ENCODE peak calls at places on chromosomes 3 and 15, in five cellular contexts. V, L, F, O and C are unnamed samples.

GRCh38 chr15:74200871-74201419 is 1.6 kb downstream of the STRA6 start:
- DNase-seq in V (no peak), L (peak; percentile 41), F (no peak), O (peak; percentile 52), C (no peak)

GRCh38 chr3:151008699-151009098 is 36.2 kb upstream of the CLRN1 start:
- DNase-seq in V (no peak), L (peak; percentile 63), F (no peak), O (peak; percentile 66), C (peak; percentile 18)

GRCh38 chr3:104582092-104582491 is 784.6 kb upstream of the ALCAM start:
- DNase-seq in V (no peak), L (no peak), F (no peak), O (no peak), C (no peak)

GRCh38 chr3:52058111-52058510 is 1.7 kb upstream of the DUSP7 start:
- DNase-seq in V (no peak), L (no peak), F (no peak), O (no peak), C (no peak)

GRCh38 chr3:195715583-195716266 is 5.1 kb upstream of the MUC20 start:
- DNase-seq in V (no peak), L (no peak), F (no peak), O (peak; percentile 57), C (no peak)

GRCh38 chr15:51380999-51381806 is 39.7 kb downstream of the GLDN start:
- DNase-seq in V (peak; percentile 72), L (peak; percentile 83), F (peak; percentile 61), O (peak; percentile 64), C (peak; percentile 65)

GRCh38 chr3:184761976-184762375 is 50.0 kb upstream of the VPS8 start:
- DNase-seq in V (no peak), L (no peak), F (no peak), O (no peak), C (no peak)

GRCh38 chr15:58472821-58473581 is 41.2 kb downstream of the LIPC start:
- DNase-seq in V (no peak), L (peak; percentile 64), F (no peak), O (peak; percentile 53), C (no peak)

GRCh38 chr3:182644013-182644412 is 149.3 kb upstream of the ATP11B start:
- DNase-seq in V (no peak), L (no peak), F (no peak), O (no peak), C (no peak)

GRCh38 chr3:126245811-126246727 is 65.7 kb upstream of the ALDH1L1 start:
- DNase-seq in V (no peak), L (peak; percentile 58), F (peak; percentile 70), O (peak; percentile 65), C (no peak)

GRCh38 chr3:151926956-151927355 is 53.5 kb downstream of the SUCNR1 start:
- DNase-seq in V (no peak), L (no peak), F (no peak), O (peak; percentile 76), C (no peak)

GRCh38 chr3:66502981-66503380 is 2.2 kb upstream of the LRIG1 start:
- DNase-seq in V (no peak), L (no peak), F (no peak), O (no peak), C (no peak)

GRCh38 chr3:183151086-183151485 is 11.4 kb downstream of the LAMP3 start:
- DNase-seq in V (no peak), L (no peak), F (no peak), O (no peak), C (no peak)

GRCh38 chr15:28115871-28116270 is 16.8 kb upstream of the OCA2 start:
- DNase-seq in V (no peak), L (no peak), F (no peak), O (no peak), C (no peak)

GRCh38 chr3:108215876-108216275 is 6.3 kb downstream of the IFT57 start:
- DNase-seq in V (no peak), L (no peak), F (no peak), O (no peak), C (no peak)

GRCh38 chr3:33664195-33664594 is 53.9 kb downstream of the CLASP2 start:
- DNase-seq in V (no peak), L (no peak), F (no peak), O (peak; percentile 92), C (no peak)

GRCh38 chr3:69830147-69830546 is 90.9 kb downstream of the MITF start:
- DNase-seq in V (no peak), L (no peak), F (no peak), O (no peak), C (no peak)

GRCh38 chr15:101123222-101123910 is 128.5 kb downstream of the CHSY1 start:
- DNase-seq in V (no peak), L (peak; percentile 45), F (no peak), O (peak; percentile 67), C (no peak)

GRCh38 chr3:8464668-8465067 is 37.0 kb upstream of the LMCD1 start:
- DNase-seq in V (no peak), L (no peak), F (no peak), O (no peak), C (no peak)

GRCh38 chr3:186489507-186489906 is 54.7 kb downstream of the CRYGS start:
- DNase-seq in V (no peak), L (no peak), F (no peak), O (no peak), C (no peak)

GRCh38 chr3:141373768-141374526 is 5.6 kb downstream of the ZBTB38 start:
- DNase-seq in V (peak; percentile 56), L (peak; percentile 94), F (no peak), O (peak; percentile 52), C (no peak)

GRCh38 chr15:89625716-89626115 is 29.6 kb downstream of the KIF7 start:
- DNase-seq in V (no peak), L (no peak), F (no peak), O (no peak), C (no peak)

GRCh38 chr15:89034305-89034704 is 54.0 kb upstream of the ABHD2 start:
- DNase-seq in V (no peak), L (no peak), F (no peak), O (peak; percentile 36), C (no peak)

GRCh38 chr15:59615661-59616060 is 4.1 kb downstream of the GCNT3 start:
- DNase-seq in V (no peak), L (no peak), F (no peak), O (no peak), C (no peak)

GRCh38 chr3:50117120-50117519 is 28.4 kb downstream of the RBM5 start:
- DNase-seq in V (no peak), L (no peak), F (no peak), O (no peak), C (no peak)

GRCh38 chr3:143830063-143830462 is 18.2 kb downstream of the SLC9A9 start:
- DNase-seq in V (no peak), L (no peak), F (no peak), O (no peak), C (no peak)

GRCh38 chr3:46006646-46007045 is 11.0 kb upstream of the FYCO1 start:
- DNase-seq in V (no peak), L (peak; percentile 60), F (no peak), O (peak; percentile 79), C (no peak)

GRCh38 chr15:55649058-55649423 is 60.9 kb upstream of the PYGO1 start:
- DNase-seq in V (no peak), L (no peak), F (no peak), O (peak; percentile 80), C (no peak)

GRCh38 chr3:51966941-51967383 is 292 bp downstream of the PCBP4 start:
- DNase-seq in V (no peak), L (no peak), F (peak; percentile 71), O (no peak), C (no peak)

GRCh38 chr3:66476852-66477381 is 23.9 kb downstream of the LRIG1 start:
- DNase-seq in V (no peak), L (no peak), F (no peak), O (no peak), C (no peak)

GRCh38 chr15:25671132-25671531 is 192.0 kb downstream of the ATP10A start:
- DNase-seq in V (no peak), L (no peak), F (no peak), O (peak; percentile 50), C (no peak)

GRCh38 chr3:176090727-176091126 is 1106.6 kb downstream of the TBL1XR1 start:
- DNase-seq in V (no peak), L (no peak), F (no peak), O (no peak), C (no peak)

GRCh38 chr3:127172670-127173515 is 20.0 kb upstream of the PRR23E start:
- DNase-seq in V (peak; percentile 45), L (peak; percentile 71), F (peak; percentile 46), O (peak; percentile 53), C (no peak)

GRCh38 chr3:20057612-20058180 is 17.4 kb downstream of the KAT2B start:
- DNase-seq in V (no peak), L (no peak), F (no peak), O (no peak), C (no peak)
- H2BK15ac ChIP-seq in V (no peak overlapping the region), L (no peak overlapping the region), F (no peak overlapping the region), O (no peak overlapping the region), C (no peak overlapping the region)

DNA sequence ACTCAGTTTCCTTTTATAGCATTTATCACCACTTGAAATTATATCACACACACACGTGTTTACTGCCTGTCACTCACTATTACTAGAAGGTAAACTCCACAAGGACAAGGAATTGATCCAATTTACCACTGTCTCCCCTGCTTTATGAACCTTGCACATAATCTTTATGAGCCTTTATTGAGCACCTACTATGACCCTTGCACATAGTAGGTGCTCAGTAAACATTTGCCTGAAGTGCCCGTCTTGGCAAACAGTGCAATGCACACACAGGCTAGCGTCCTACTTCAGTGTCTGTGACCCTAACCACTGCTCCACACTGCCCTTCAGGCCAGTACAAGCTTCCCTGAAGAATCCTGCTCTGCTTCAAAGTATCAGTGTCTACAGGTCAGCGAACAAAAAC is 237.7 kb upstream of the TMC3 start:
- DNase-seq in V (no peak), L (no peak), F (no peak), O (no peak), C (no peak)
- H3K4ac ChIP-seq in V (no peak overlapping the region), L (no peak overlapping the region), F (no peak overlapping the region), O (no peak overlapping the region), C (no peak overlapping the region)

GRCh38 chr15:99446565-99447496 is 119.0 kb upstream of the MEF2A start:
- DNase-seq in V (peak; percentile 38), L (no peak), F (peak; percentile 35), O (no peak), C (no peak)
- H4K8ac ChIP-seq in V (no peak overlapping the region), L (no peak overlapping the region), F (no peak overlapping the region), O (no peak overlapping the region), C (no peak overlapping the region)

DNA sequence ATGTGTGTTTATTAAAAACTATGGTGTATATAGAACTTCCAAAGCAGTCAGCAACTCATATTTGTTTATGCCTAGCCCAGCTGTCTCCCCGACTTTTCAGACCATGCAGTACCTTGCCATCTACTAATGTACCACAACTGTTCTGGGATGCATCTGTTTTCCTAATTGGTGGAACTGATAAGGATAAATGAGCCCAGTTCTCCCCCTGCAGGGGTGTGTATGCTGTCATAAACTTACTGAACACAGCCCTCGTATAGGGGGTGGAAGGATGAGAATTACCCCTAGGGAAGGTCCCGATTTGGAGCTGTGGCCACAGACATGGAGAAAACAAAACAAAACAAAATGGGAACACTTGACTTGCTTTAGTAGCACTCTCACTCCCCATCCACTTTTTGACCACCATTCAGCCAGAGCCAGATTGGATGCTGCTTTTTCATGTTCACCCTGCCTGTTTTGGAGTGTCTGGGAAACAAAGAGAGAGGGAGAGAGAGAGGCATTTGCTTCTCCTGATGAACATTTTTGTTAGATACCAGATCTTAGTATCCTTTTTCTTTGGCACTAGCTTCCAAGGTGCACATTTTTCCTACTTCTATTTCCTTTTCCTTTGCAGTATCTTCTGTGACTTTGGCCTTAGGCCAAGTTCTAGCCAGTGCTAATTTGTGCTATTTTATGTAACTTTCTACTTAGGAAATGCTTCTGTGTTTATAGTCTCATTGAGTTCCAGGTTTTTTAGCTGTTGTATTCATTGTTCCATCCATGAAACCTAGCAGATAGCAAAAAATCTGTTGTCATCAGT is 29.1 kb downstream of the CADM2 start:
- DNase-seq in V (no peak), L (no peak), F (no peak), O (no peak), C (no peak)
- H2BK15ac ChIP-seq in V (no peak overlapping the region), L (no peak overlapping the region), F (no peak overlapping the region), O (no peak overlapping the region), C (no peak overlapping the region)